ENCODE peak calls at places on chromosomes 3 and 15, in five cellular contexts. F is tibial artery; S is naive thymus-derived CD4-positive, alpha-beta T cell; I is PC-3; U is heart left ventricle. T is an unnamed sample.
A peak's percentile ranks its signal among the peaks of the same experiment; 100 is the strongest.

GRCh38 chr15:95457520-95457919 is 873.0 kb upstream of the NR2F2 start:
- DNase-seq in F (no peak), S (no peak), I (no peak), U (peak; percentile 52), T (peak; percentile 88)

GRCh38 chr3:125194849-125195601 is 17.5 kb downstream of the SLC12A8 start:
- DNase-seq in F (no peak), S (no peak), I (no peak), U (no peak), T (no peak)

GRCh38 chr3:196920733-196921132 is 21.6 kb downstream of the NCBP2 start:
- DNase-seq in F (no peak), S (no peak), I (no peak), U (no peak), T (no peak)

GRCh38 chr3:61570813-61571212 is 9.4 kb downstream of the PTPRG start:
- DNase-seq in F (no peak), S (no peak), I (no peak), U (no peak), T (no peak)

GRCh38 chr15:58453931-58454793 is 22.4 kb downstream of the LIPC start:
- DNase-seq in F (peak; percentile 25), S (no peak), I (no peak), U (no peak), T (no peak)

GRCh38 chr3:177904661-177905060 is 631.6 kb upstream of the KCNMB2 start:
- DNase-seq in F (no peak), S (no peak), I (peak; percentile 9), U (no peak), T (no peak)

GRCh38 chr3:115861166-115861733 is 237.9 kb downstream of the GAP43 start:
- DNase-seq in F (no peak), S (no peak), I (no peak), U (no peak), T (no peak)

GRCh38 chr15:58462547-58462946 is 30.8 kb downstream of the LIPC start:
- DNase-seq in F (peak; percentile 32), S (no peak), I (peak; percentile 67), U (no peak), T (no peak)

GRCh38 chr15:44087578-44088190 is 107.4 kb downstream of the FRMD5 start:
- DNase-seq in F (no peak), S (no peak), I (peak; percentile 90), U (no peak), T (no peak)

GRCh38 chr15:90895571-90896117 is 7.5 kb upstream of the MAN2A2 start:
- DNase-seq in F (no peak), S (no peak), I (no peak), U (no peak), T (no peak)

GRCh38 chr15:85831415-85832113 is 36.8 kb upstream of the KLHL25 start:
- DNase-seq in F (peak; percentile 76), S (peak; percentile 12), I (peak; percentile 56), U (peak; percentile 62), T (peak; percentile 71)

GRCh38 chr15:35289029-35289617 is 204.0 kb upstream of the NANOGP8 start:
- DNase-seq in F (no peak), S (no peak), I (peak; percentile 74), U (no peak), T (no peak)

GRCh38 chr15:64944961-64945360 is 33.3 kb downstream of the ANKDD1A start:
- DNase-seq in F (no peak), S (no peak), I (no peak), U (no peak), T (no peak)

GRCh38 chr15:75570119-75570518 is 9.0 kb downstream of the PTPN9 start:
- DNase-seq in F (no peak), S (no peak), I (no peak), U (no peak), T (no peak)

GRCh38 chr3:7781395-7781794 is 720.2 kb upstream of the LMCD1 start:
- DNase-seq in F (no peak), S (no peak), I (no peak), U (no peak), T (no peak)

GRCh38 chr15:85329561-85330421 is 50.6 kb upstream of the AKAP13 start:
- DNase-seq in F (no peak), S (peak; percentile 53), I (no peak), U (no peak), T (peak; percentile 68)

GRCh38 chr3:169818330-169818729 is 5.6 kb upstream of the LRRC34 start:
- DNase-seq in F (no peak), S (no peak), I (peak; percentile 14), U (no peak), T (no peak)

GRCh38 chr3:33006081-33006480 is 54.6 kb downstream of the CCR4 start:
- DNase-seq in F (no peak), S (no peak), I (no peak), U (no peak), T (no peak)

GRCh38 chr15:32683906-32684584 is 33.8 kb upstream of the GREM1 start:
- DNase-seq in F (no peak), S (no peak), I (peak; percentile 88), U (peak; percentile 21), T (no peak)

GRCh38 chr3:112512320-112512719 is 13.0 kb upstream of the BTLA start:
- DNase-seq in F (no peak), S (no peak), I (no peak), U (no peak), T (no peak)
- H3K9me3 ChIP-seq in F (no peaks in the 10 kb centered on the region), S (no peaks in the 10 kb centered on the region), I (peaks cover 11% of the 10 kb centered on the region), U (peaks cover 9% of the 10 kb centered on the region), T (no peaks in the 10 kb centered on the region)

GRCh38 chr15:39058371-39059131 is 493.9 kb upstream of the RASGRP1 start:
- DNase-seq in F (no peak), S (no peak), I (no peak), U (no peak), T (no peak)
- H3K4me1 ChIP-seq in F (no peaks in the 10 kb centered on the region), S (no peaks in the 10 kb centered on the region), I (no peaks in the 10 kb centered on the region), U (no peaks in the 10 kb centered on the region), T (no peaks in the 10 kb centered on the region)

GRCh38 chr3:157130881-157131251 is 29.1 kb downstream of the CCNL1 start:
- DNase-seq in F (no peak), S (no peak), I (no peak), U (no peak), T (peak; percentile 68)

GRCh38 chr3:157129782-157130137 is 30.2 kb downstream of the CCNL1 start:
- DNase-seq in F (no peak), S (no peak), I (peak; percentile 63), U (no peak), T (peak; percentile 37)

GRCh38 chr3:157128771-157129671 is 30.9 kb downstream of the CCNL1 start:
- DNase-seq in F (no peak), S (peak; percentile 47), I (peak; percentile 82), U (no peak), T (peak; percentile 67)

GRCh38 chr3:157131861-157132260 is 28.1 kb downstream of the CCNL1 start:
- DNase-seq in F (no peak), S (no peak), I (peak; percentile 93), U (no peak), T (no peak)

GRCh38 chr3:157130138-157130880 is 29.6 kb downstream of the CCNL1 start:
- DNase-seq in F (peak; percentile 76), S (peak; percentile 82), I (peak; percentile 95), U (peak; percentile 49), T (peak; percentile 81)
- H3K4me3 ChIP-seq in F (no peak overlapping the region), S (peak overlapping the region; percentile 35), I (peak overlapping the region; percentile 33), U (peak overlapping the region; percentile 32), T (no peak overlapping the region)

GRCh38 chr3:5197022-5197421 is 9.5 kb downstream of the EDEM1 start:
- DNase-seq in F (no peak), S (no peak), I (no peak), U (no peak), T (no peak)
- H3K9me3 ChIP-seq in F (no peaks in the 10 kb centered on the region), S (no peaks in the 10 kb centered on the region), I (no peaks in the 10 kb centered on the region), U (no peaks in the 10 kb centered on the region), T (no peaks in the 10 kb centered on the region)

DNA sequence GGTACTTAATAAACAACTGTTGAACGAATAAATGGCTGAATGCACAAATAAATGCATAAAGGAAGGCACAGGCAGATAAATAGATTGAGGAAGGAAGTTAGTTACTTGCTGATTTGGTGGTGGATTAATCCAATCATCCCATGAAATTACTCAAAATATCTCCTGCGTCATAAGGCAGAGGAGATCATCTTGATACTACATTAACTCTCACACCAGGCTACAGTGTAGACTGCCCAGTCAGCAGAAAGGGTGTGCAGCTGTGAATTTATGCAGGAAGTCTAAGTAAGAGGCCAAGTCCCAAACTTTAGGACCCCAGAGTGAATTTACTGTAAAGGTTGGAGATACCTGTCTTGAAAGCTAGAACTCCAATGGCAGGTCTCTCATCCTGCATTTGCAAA is 38.6 kb downstream of the PRICKLE2 start:
- DNase-seq in F (no peak), S (no peak), I (no peak), U (no peak), T (no peak)
- H3K4me1 ChIP-seq in F (peaks cover 69% of the 10 kb centered on the region), S (no peaks in the 10 kb centered on the region), I (peaks cover 38% of the 10 kb centered on the region), U (peaks cover 7% of the 10 kb centered on the region), T (peaks cover 23% of the 10 kb centered on the region)

GRCh38 chr3:129690406-129690805 is 83.9 kb upstream of the PLXND1 start:
- DNase-seq in F (no peak), S (peak; percentile 72), I (peak; percentile 61), U (no peak), T (no peak)

GRCh38 chr3:129686941-129687340 is 80.5 kb upstream of the PLXND1 start:
- DNase-seq in F (no peak), S (no peak), I (peak; percentile 35), U (no peak), T (no peak)

GRCh38 chr3:129688310-129688895 is 81.9 kb upstream of the PLXND1 start:
- DNase-seq in F (peak; percentile 73), S (no peak), I (no peak), U (peak; percentile 61), T (peak; percentile 95)

GRCh38 chr3:129689036-129689435 is 82.6 kb upstream of the PLXND1 start:
- DNase-seq in F (no peak), S (no peak), I (no peak), U (no peak), T (no peak)

GRCh38 chr3:129687586-129688125 is 81.2 kb upstream of the PLXND1 start:
- DNase-seq in F (no peak), S (no peak), I (no peak), U (no peak), T (no peak)
- H3K4me3 ChIP-seq in F (no peak overlapping the region), S (no peak overlapping the region), I (no peak overlapping the region), U (peak overlapping the region; percentile 42), T (peak overlapping the region; percentile 72)

GRCh38 chr15:23472033-23472432 is 25.0 kb upstream of the GOLGA6L2 start:
- DNase-seq in F (no peak), S (no peak), I (no peak), U (no peak), T (no peak)
- H3K9me3 ChIP-seq in F (no peaks in the 10 kb centered on the region), S (no peaks in the 10 kb centered on the region), I (no peaks in the 10 kb centered on the region), U (no peaks in the 10 kb centered on the region), T (no peaks in the 10 kb centered on the region)

GRCh38 chr3:108159128-108159527 is 63.1 kb downstream of the IFT57 start:
- DNase-seq in F (no peak), S (no peak), I (no peak), U (no peak), T (no peak)
- H3K4me1 ChIP-seq in F (no peaks in the 10 kb centered on the region), S (no peaks in the 10 kb centered on the region), I (peaks cover 16% of the 10 kb centered on the region), U (no peaks in the 10 kb centered on the region), T (no peaks in the 10 kb centered on the region)